ENCODE peak calls at places on chromosome 20, in six cellular contexts. One of them, this sample, is unnamed.
A peak's percentile ranks its signal among the peaks of the same experiment; 100 is the strongest.

GRCh38 chr20:57445298-57445697 is 54.1 kb downstream of the RBM38 start:
- DNase-seq in H1: no peak
- DNase-seq in SK-N-SH: no peak
- DNase-seq in GM12878: no peak
- DNase-seq in K562: no peak
- DNase-seq in HepG2: no peak
- DNase-seq in this sample: no peak

GRCh38 chr20:59611286-59611685 is 6.9 kb downstream of the PHACTR3 start:
- DNase-seq in K562: no peak
- DNase-seq in HepG2: no peak
- DNase-seq in SK-N-SH: peak; percentile 54
- DNase-seq in GM12878: no peak
- DNase-seq in H1: no peak
- DNase-seq in this sample: no peak

GRCh38 chr20:24639167-24639548 is 169.7 kb downstream of the SYNDIG1 start:
- DNase-seq in GM12878: no peak
- DNase-seq in H1: peak; percentile 41
- DNase-seq in HepG2: no peak
- DNase-seq in SK-N-SH: no peak
- DNase-seq in K562: no peak
- DNase-seq in this sample: no peak

GRCh38 chr20:21608777-21609176 is 94.9 kb upstream of the NKX2-2 start:
- DNase-seq in H1: no peak
- DNase-seq in K562: no peak
- DNase-seq in GM12878: no peak
- DNase-seq in SK-N-SH: no peak
- DNase-seq in HepG2: no peak
- DNase-seq in this sample: no peak

GRCh38 chr20:3815703-3816315 is 4.5 kb upstream of the AP5S1 start:
- DNase-seq in H1: no peak
- DNase-seq in GM12878: no peak
- DNase-seq in K562: no peak
- DNase-seq in HepG2: no peak
- DNase-seq in SK-N-SH: no peak
- DNase-seq in this sample: no peak

GRCh38 chr20:60062431-60063336 is 104.5 kb downstream of the CDH26 start:
- DNase-seq in HepG2: no peak
- DNase-seq in SK-N-SH: peak; percentile 57
- DNase-seq in H1: no peak
- DNase-seq in K562: no peak
- DNase-seq in GM12878: no peak
- DNase-seq in this sample: no peak

GRCh38 chr20:46433051-46433450 is 26.6 kb upstream of the ELMO2 start:
- DNase-seq in SK-N-SH: no peak
- DNase-seq in H1: no peak
- DNase-seq in HepG2: no peak
- DNase-seq in K562: no peak
- DNase-seq in GM12878: no peak
- DNase-seq in this sample: no peak

GRCh38 chr20:10453241-10453640 is 18.1 kb downstream of the SLX4IP start:
- DNase-seq in K562: no peak
- DNase-seq in H1: no peak
- DNase-seq in HepG2: no peak
- DNase-seq in GM12878: peak; percentile 66
- DNase-seq in SK-N-SH: no peak
- DNase-seq in this sample: no peak

GRCh38 chr20:41664584-41664983 is 46.4 kb upstream of the CHD6 start:
- DNase-seq in H1: no peak
- DNase-seq in GM12878: peak; percentile 59
- DNase-seq in HepG2: peak; percentile 22
- DNase-seq in K562: peak; percentile 64
- DNase-seq in SK-N-SH: peak; percentile 10
- DNase-seq in this sample: peak; percentile 59

GRCh38 chr20:61959301-61959700 is 106.4 kb downstream of the TAF4 start:
- DNase-seq in K562: peak; percentile 86
- DNase-seq in SK-N-SH: no peak
- DNase-seq in HepG2: no peak
- DNase-seq in H1: peak; percentile 61
- DNase-seq in GM12878: no peak
- DNase-seq in this sample: peak; percentile 39

GRCh38 chr20:58651823-58652605 is 931 bp downstream of the STX16 start:
- DNase-seq in HepG2: peak; percentile 54
- DNase-seq in GM12878: peak; percentile 61
- DNase-seq in SK-N-SH: peak; percentile 69
- DNase-seq in K562: peak; percentile 89
- DNase-seq in H1: peak; percentile 66
- DNase-seq in this sample: peak; percentile 48

GRCh38 chr20:48583801-48584200 is 244.0 kb downstream of the PREX1 start:
- DNase-seq in SK-N-SH: no peak
- DNase-seq in GM12878: no peak
- DNase-seq in K562: no peak
- DNase-seq in HepG2: no peak
- DNase-seq in H1: no peak
- DNase-seq in this sample: no peak

GRCh38 chr20:13455713-13456112 is 183.0 kb downstream of the TASP1 start:
- DNase-seq in GM12878: no peak
- DNase-seq in SK-N-SH: no peak
- DNase-seq in HepG2: peak; percentile 15
- DNase-seq in K562: no peak
- DNase-seq in H1: no peak
- DNase-seq in this sample: no peak

GRCh38 chr20:25539742-25540201 is 45.6 kb downstream of the NINL start:
- DNase-seq in SK-N-SH: no peak
- DNase-seq in GM12878: no peak
- DNase-seq in H1: no peak
- DNase-seq in K562: no peak
- DNase-seq in HepG2: no peak
- DNase-seq in this sample: no peak

GRCh38 chr20:12207875-12208274 is 290.2 kb downstream of the BTBD3 start:
- DNase-seq in SK-N-SH: peak; percentile 5
- DNase-seq in GM12878: no peak
- DNase-seq in HepG2: peak; percentile 44
- DNase-seq in K562: no peak
- DNase-seq in H1: peak; percentile 77
- DNase-seq in this sample: peak; percentile 6

GRCh38 chr20:23995905-23996666 is 7.5 kb upstream of the GGTLC1 start:
- DNase-seq in K562: peak; percentile 18
- DNase-seq in SK-N-SH: peak; percentile 50
- DNase-seq in HepG2: peak; percentile 50
- DNase-seq in H1: no peak
- DNase-seq in GM12878: no peak
- DNase-seq in this sample: peak; percentile 42

GRCh38 chr20:10954137-10954840 is 280.5 kb upstream of the JAG1 start:
- DNase-seq in GM12878: no peak
- DNase-seq in K562: no peak
- DNase-seq in HepG2: peak; percentile 18
- DNase-seq in H1: no peak
- DNase-seq in SK-N-SH: no peak
- DNase-seq in this sample: peak; percentile 38

DNA sequence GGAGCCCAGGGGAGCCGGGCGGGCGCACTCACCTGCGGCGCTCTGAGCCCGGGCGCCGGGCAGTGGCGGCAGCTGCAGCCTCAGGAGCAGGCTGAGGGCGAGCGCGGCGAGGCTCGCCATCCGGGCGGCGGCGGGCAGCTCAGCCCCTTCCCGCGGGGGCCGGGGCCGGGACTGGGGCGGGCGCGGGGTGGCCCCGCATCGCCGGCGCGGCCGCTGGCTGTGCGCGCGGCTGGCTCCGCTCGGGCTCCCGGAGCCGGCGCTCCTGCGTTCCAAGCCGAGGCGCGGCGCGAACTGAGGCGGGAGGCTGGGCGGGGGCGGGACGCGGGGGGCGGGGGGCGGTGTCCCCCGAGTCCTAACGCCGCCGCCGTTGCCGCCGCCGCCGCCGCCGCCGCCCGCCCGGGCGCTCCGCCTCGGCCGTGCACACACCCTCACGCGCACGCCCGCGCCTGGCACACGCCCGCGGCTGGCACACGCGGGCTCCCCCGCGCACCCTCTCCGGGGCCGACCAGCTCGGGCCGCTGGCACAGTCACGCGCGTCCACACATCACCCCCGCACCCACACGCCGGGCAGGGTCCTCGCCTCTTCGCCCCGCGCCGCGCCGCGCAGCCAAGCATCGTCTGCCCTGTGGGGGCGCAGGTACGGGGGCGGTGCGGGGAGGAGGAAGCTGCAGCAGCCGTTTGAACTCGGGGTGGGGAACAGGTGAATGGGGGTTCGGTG is at the start of gene PTPRT:
- DNase-seq in GM12878: no peak
- DNase-seq in HepG2: no peak
- DNase-seq in K562: no peak
- DNase-seq in H1: peak; percentile 71
- DNase-seq in SK-N-SH: peak; percentile 66
- DNase-seq in this sample: no peak
- TF ChIP-seq MAX in GM12878: no peak
- TF ChIP-seq MAX in HepG2: no peak
- TF ChIP-seq MAX in K562: no peak
- TF ChIP-seq MAX in H1: no peak
- TF ChIP-seq MAX in SK-N-SH: no peak
- TF ChIP-seq MAX in this sample: no peak

DNA sequence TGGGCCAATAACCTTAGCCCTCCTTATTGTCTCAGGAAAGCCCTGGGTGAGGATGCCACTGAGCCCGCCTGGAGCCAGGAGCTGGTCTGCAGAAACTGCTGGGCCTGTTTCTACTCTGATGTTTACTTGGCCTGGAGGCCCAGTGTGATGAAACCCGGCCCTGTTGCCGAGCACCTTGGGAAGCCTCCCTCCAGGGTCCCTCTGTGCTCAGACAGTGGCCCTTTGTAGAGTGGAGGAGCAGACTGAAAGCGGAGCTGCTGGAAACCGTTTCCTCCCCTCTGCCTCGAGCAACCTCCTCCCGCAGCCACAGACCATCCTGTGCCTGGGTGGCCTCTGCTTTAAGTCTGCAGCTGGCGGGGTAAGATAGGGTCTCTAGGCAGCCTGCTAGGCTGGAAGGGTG is 84.1 kb upstream of the EPB41L1 start:
- DNase-seq in H1: peak; percentile 49
- DNase-seq in GM12878: no peak
- DNase-seq in K562: no peak
- DNase-seq in SK-N-SH: no peak
- DNase-seq in HepG2: peak; percentile 78
- DNase-seq in this sample: no peak
- TF ChIP-seq CHD2 in H1: no peak
- TF ChIP-seq CHD2 in GM12878: no peak
- TF ChIP-seq CHD2 in K562: no peak
- TF ChIP-seq CHD2 in SK-N-SH: no peak
- TF ChIP-seq CHD2 in HepG2: no peak
- TF ChIP-seq CHD2 in this sample: no peak

DNA sequence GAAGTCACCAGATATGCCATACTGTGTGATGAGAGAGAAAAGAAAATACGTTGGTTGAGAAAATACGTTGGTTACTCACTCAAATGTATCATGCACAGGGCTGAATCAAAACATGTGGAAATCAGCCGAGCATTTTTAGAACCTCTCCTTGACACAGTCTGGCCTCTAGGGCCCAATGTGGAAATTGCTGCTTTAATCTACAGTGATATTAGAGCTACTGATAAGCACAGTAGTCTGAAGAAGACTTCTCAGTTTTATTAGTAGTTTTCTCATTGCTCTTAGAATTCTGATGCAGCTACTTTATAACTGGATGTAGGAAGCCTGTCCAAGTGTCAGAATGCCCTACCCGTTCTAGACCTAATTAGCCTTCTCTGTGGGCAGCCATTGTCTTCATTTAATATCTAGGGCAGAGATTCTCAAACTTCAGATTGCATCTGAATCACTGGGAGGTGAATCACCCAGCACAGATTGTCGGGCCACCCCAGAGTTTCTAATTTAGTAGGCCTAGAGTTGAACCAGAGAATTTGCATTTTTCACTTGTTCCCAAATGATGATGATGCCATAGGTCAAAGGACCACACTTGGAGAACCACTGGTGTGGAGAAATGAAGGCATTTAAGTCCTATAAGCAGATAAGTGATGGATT is 229.1 kb downstream of the PLCB1 start:
- DNase-seq in HepG2: no peak
- DNase-seq in SK-N-SH: no peak
- DNase-seq in GM12878: peak; percentile 17
- DNase-seq in K562: no peak
- DNase-seq in H1: no peak
- DNase-seq in this sample: peak; percentile 7
- TF ChIP-seq MAX in HepG2: no peak
- TF ChIP-seq MAX in SK-N-SH: no peak
- TF ChIP-seq MAX in GM12878: no peak
- TF ChIP-seq MAX in K562: no peak
- TF ChIP-seq MAX in H1: no peak
- TF ChIP-seq MAX in this sample: no peak

GRCh38 chr20:4929686-4930397 is 71.5 kb downstream of the SLC23A2 start:
- DNase-seq in H1: no peak
- DNase-seq in GM12878: no peak
- DNase-seq in K562: no peak
- DNase-seq in HepG2: no peak
- DNase-seq in SK-N-SH: no peak
- DNase-seq in this sample: no peak

GRCh38 chr20:4922186-4922585 is 79.1 kb downstream of the SLC23A2 start:
- DNase-seq in SK-N-SH: no peak
- DNase-seq in H1: no peak
- DNase-seq in HepG2: peak; percentile 49
- DNase-seq in GM12878: no peak
- DNase-seq in K562: no peak
- DNase-seq in this sample: no peak

GRCh38 chr20:4924032-4924431 is 77.3 kb downstream of the SLC23A2 start:
- DNase-seq in HepG2: no peak
- DNase-seq in SK-N-SH: no peak
- DNase-seq in GM12878: no peak
- DNase-seq in K562: no peak
- DNase-seq in H1: no peak
- DNase-seq in this sample: no peak

GRCh38 chr20:4926531-4927156 is 74.7 kb downstream of the SLC23A2 start:
- DNase-seq in H1: no peak
- DNase-seq in K562: no peak
- DNase-seq in HepG2: no peak
- DNase-seq in SK-N-SH: no peak
- DNase-seq in GM12878: no peak
- DNase-seq in this sample: no peak

DNA sequence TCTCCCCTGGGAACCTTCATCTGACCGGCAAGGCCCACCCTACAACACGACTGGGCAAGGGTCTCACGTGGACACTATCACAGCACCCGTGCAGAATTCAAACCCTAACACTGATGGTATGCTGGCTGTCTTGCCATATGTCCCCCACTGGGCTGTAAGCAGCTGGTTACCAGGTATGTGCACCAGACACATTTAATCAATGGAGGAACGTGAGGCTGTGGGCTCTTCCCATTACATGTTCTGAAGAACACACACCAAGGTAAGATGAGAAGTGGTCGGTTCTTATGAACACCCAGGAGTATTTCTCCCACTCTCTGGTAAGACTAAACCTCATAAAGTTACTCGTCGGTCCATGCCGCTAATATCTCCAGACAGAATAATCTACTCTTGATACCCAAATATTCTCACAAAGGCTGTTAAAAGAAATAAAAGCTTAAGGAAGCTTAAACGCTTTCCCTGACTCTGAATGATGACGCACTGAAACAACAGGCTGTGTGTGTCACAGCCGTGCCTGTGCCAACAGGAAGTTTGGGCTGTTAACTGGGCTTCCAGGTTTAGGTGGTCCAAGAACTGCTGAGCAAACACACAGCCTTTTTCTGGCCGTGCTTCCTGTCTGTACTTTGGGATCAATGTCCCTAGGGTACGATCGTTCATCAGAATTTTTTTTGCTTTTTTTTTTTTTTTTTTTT is 75.3 kb downstream of the SLC23A2 start:
- DNase-seq in H1: no peak
- DNase-seq in HepG2: no peak
- DNase-seq in GM12878: no peak
- DNase-seq in SK-N-SH: no peak
- DNase-seq in K562: no peak
- DNase-seq in this sample: peak; percentile 49
- TF ChIP-seq CHD2 in H1: no peak
- TF ChIP-seq CHD2 in HepG2: no peak
- TF ChIP-seq CHD2 in GM12878: no peak
- TF ChIP-seq CHD2 in SK-N-SH: no peak
- TF ChIP-seq CHD2 in K562: no peak
- TF ChIP-seq CHD2 in this sample: no peak